ENCODE peak calls at places on chromosome 9, in ten cellular contexts. I is fibroblast of lung, W is IMR-90, E is sigmoid colon, A is tibial artery, N is natural killer cell, O is HFFc6, Z is mesothelial cell of epicardium, V is bronchial epithelial cell, J is mammary epithelial cell. P is an unnamed sample.

GRCh38 chr9:136977223-136978072 is at the start of gene PTGDS:
- DNase-seq in Z (no peak), V (no peak), O (no peak), I (no peak), J (no peak), N (no peak), A (no peak), E (no peak), W (peak), P (no peak)

GRCh38 chr9:133104718-133105460 is 16.2 kb downstream of the RALGDS start:
- DNase-seq in I (no peak), A (peak), O (no peak), N (no peak), J (no peak), E (peak), Z (no peak), W (no peak), V (no peak), P (no peak)

GRCh38 chr9:129682381-129682780 is 16.9 kb downstream of the PRRX2 start:
- DNase-seq in V (no peak), Z (no peak), A (no peak), J (no peak), I (no peak), W (no peak), N (no peak), E (no peak), O (no peak), P (no peak)

GRCh38 chr9:137278061-137278912 is 761 bp downstream of the TOR4A start:
- DNase-seq in W (no peak), A (no peak), V (no peak), I (peak), E (no peak), Z (no peak), J (no peak), O (no peak), N (no peak), P (no peak)

GRCh38 chr9:114902773-114903589 is 27.4 kb downstream of the TNFSF8 start:
- DNase-seq in Z (no peak), E (no peak), J (peak), N (no peak), W (peak), V (peak), I (peak), O (peak), A (no peak), P (no peak)

GRCh38 chr9:134165357-134166315 is 1.3 kb upstream of the RNU6ATAC start:
- DNase-seq in V (peak), A (no peak), J (peak), E (no peak), Z (no peak), I (peak), N (no peak), W (peak), O (peak), P (peak)

GRCh38 chr9:73565026-73565425 is 413.4 kb downstream of the ANXA1 start:
- DNase-seq in V (no peak), A (no peak), W (no peak), E (no peak), Z (no peak), I (peak), J (peak), N (no peak), O (no peak), P (no peak)

GRCh38 chr9:26175264-26175663 is 497.0 kb upstream of the TUSC1 start:
- DNase-seq in N (no peak), J (peak), A (no peak), I (peak), Z (no peak), V (no peak), E (no peak), W (no peak), O (peak), P (no peak)

GRCh38 chr9:123893831-123894460 is 36.0 kb downstream of the DENND1A start:
- DNase-seq in J (no peak), W (peak), A (no peak), O (peak), E (no peak), I (peak), N (no peak), Z (no peak), V (peak), P (no peak)

GRCh38 chr9:127850286-127850830 is 4.1 kb downstream of the ENG start:
- DNase-seq in N (no peak), A (no peak), O (no peak), J (no peak), V (no peak), W (no peak), E (no peak), Z (no peak), I (no peak), P (no peak)

GRCh38 chr9:120927125-120928014 is 774 bp upstream of the TRAF1 start:
- DNase-seq in O (no peak), W (no peak), E (peak), N (no peak), V (no peak), A (no peak), Z (no peak), J (no peak), I (no peak), P (no peak)

GRCh38 chr9:128068656-128069221 is 707 bp downstream of the SLC25A25 start:
- DNase-seq in W (no peak), A (no peak), V (no peak), I (no peak), N (no peak), E (no peak), O (no peak), J (no peak), Z (no peak), P (no peak)

GRCh38 chr9:131214931-131215330 is 61.4 kb downstream of the FAM78A start:
- DNase-seq in V (no peak), E (no peak), N (no peak), O (no peak), W (no peak), A (no peak), I (peak), Z (no peak), J (no peak), P (no peak)

GRCh38 chr9:111843971-111844370 is 49.2 kb upstream of the SHOC1 start:
- DNase-seq in A (no peak), I (no peak), O (no peak), W (no peak), N (no peak), E (no peak), J (peak), V (peak), Z (no peak), P (no peak)

GRCh38 chr9:98808411-98808815 is 943 bp downstream of the GALNT12 start:
- DNase-seq in Z (no peak), I (no peak), W (no peak), V (no peak), A (no peak), O (no peak), E (peak), J (no peak), N (no peak), P (no peak)

GRCh38 chr9:76127637-76128036 is 237.2 kb downstream of the PCSK5 start:
- DNase-seq in N (no peak), V (no peak), J (no peak), A (no peak), E (no peak), O (no peak), I (no peak), W (no peak), Z (no peak), P (no peak)

GRCh38 chr9:101311759-101312420 is 72.9 kb downstream of the BAAT start:
- DNase-seq in O (peak), Z (no peak), J (peak), W (peak), I (peak), N (no peak), V (peak), A (no peak), E (no peak), P (no peak)

GRCh38 chr9:33924978-33925797 is 108.2 kb downstream of the UBE2R2 start:
- DNase-seq in N (no peak), V (peak), O (peak), I (peak), E (no peak), A (peak), J (no peak), Z (no peak), W (peak), P (no peak)

GRCh38 chr9:135282001-135282731 is 194.7 kb downstream of the OLFM1 start:
- DNase-seq in N (no peak), V (peak), W (no peak), Z (no peak), O (no peak), E (peak), J (peak), A (no peak), I (peak), P (no peak)

GRCh38 chr9:3863114-3863528 is 337.3 kb upstream of the RFX3 start:
- DNase-seq in W (peak), E (no peak), A (peak), J (peak), V (peak), Z (no peak), N (no peak), I (peak), O (peak), P (no peak)
- TF ChIP-seq CTCF in W (no peak), E (no peak), A (peak), J (no peak), V (no peak), Z (no peak), N (no peak), I (no peak), O (peak), P (no peak)

DNA sequence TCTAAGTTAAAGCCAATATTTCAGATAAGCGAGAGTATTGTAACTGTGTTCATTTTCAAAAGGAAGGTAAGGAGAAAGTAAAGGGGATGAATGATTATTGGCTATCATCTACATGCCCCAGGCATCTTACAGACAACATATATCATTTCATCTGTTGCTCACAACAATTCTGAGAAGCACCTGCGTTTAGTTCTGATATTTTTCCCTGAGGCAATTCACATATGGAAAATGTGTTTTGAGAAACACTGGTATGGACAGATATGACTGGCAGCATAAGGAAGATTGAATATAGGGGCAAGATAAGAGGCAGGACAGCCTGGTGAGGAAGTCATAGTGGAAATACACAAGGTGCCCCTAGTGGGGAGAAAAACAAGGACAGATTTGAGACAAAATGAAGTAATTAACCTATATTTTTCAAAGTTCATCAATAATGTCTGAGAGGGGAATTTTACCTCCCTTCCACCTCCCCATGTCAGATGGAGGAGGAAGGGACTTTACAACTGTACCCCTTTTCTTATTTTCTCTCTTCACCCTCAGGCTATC is 87.7 kb upstream of the TRIM32 start:
- DNase-seq in N (no peak), Z (no peak), W (no peak), I (no peak), A (no peak), E (no peak), O (no peak), J (no peak), V (no peak), P (no peak)
- TF ChIP-seq CTCF in N (no peak), Z (no peak), W (no peak), I (no peak), A (no peak), E (no peak), O (peak), J (no peak), V (no peak), P (no peak)

GRCh38 chr9:109098221-109098959 is 21.4 kb downstream of the TMEM245 start:
- DNase-seq in I (peak), W (peak), E (no peak), V (peak), Z (no peak), J (peak), O (peak), A (no peak), N (no peak), P (no peak)
- TF ChIP-seq CTCF in I (peak), W (peak), E (no peak), V (no peak), Z (no peak), J (peak), O (peak), A (peak), N (no peak), P (no peak)

GRCh38 chr9:89808076-89808701 is 203.4 kb downstream of the GADD45G start:
- DNase-seq in O (no peak), V (no peak), Z (no peak), W (no peak), N (no peak), A (no peak), E (no peak), J (no peak), I (peak), P (no peak)
- TF ChIP-seq CTCF in O (no peak), V (no peak), Z (no peak), W (no peak), N (no peak), A (no peak), E (no peak), J (no peak), I (no peak), P (no peak)

DNA sequence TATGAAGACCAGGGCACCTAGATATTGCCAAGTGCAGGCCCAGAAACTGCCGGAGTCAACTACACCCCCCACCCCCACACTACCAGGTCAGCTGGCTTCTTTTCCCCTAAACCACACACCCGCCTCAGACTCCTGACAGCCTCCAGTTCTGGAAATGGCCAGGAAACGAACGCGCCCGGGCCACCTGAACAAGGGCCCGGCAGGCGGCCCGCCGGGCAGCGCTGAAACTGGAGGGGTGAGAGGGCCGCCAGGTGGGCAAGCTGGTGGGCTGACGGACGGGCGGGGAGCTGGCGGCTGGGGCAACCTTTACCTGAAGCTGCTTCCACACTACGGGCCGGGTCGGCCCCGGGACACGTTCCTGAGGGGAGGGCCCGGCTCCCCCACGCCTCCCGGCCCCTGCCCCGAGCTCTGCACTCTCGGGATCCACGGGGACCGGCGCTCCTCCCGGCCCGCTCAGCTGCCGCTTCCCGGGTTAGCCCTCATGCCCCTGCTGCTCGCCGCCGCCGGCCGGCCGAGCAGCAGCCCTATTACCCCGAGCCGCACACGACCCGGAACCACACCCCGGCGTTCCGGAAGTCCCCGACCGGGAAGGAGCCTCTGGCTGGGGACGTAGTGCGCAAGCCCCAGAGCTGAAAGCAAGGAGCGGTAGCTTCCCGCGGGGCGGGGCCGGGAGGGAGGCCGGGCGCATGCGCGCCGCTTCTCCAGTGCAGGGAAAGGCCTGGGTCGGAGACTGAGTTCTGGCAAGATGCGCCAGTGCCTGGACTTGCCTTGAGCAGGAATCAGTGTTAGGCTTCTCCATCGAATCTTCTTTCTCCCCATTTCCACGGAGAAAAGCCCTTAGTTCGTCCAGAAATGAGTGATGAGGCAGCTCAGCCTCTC is at the start of gene MAPKAP1:
- DNase-seq in A (peak), N (peak), E (peak), I (peak), O (peak), J (peak), Z (peak), W (peak), V (peak), P (peak)
- TF ChIP-seq CTCF in A (no peak), N (no peak), E (no peak), I (no peak), O (no peak), J (no peak), Z (no peak), W (no peak), V (no peak), P (no peak)

DNA sequence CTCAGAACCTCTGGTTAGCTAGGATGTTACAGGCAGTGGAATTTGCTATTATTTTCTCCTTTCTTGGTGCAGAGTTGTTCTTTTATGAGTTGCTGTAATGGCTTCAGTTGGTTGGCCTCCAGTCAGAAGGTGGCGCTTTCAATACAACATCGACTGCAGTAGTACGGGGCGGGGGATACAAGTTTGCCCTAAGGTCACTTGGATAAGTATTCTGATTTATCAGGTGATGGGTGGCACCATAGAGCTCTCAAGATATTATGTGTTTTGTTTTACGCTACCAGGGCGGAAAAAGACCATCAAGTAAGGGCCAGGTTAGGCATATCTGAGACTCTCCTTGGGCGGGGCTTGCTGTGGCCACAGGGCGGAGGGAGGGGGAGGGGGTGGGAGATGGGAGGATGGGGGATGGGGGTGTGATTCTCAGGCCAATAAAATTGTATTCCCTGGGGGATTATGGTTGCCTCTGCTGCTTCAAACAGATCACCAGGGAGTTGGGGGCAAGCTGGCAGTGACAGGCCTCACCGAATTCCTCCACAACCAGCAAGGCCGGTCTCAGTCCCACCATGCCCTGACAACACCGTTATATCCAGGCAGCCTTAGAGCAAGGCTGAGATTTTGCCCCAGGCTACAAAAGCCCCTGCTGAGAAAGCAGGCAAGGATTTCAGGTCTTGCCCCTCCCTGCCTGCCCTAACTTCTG is 15.9 kb upstream of the RNF38 start:
- DNase-seq in O (no peak), W (no peak), E (no peak), Z (no peak), V (no peak), N (no peak), I (no peak), A (no peak), J (no peak), P (no peak)
- TF ChIP-seq CTCF in O (peak), W (no peak), E (no peak), Z (no peak), V (no peak), N (no peak), I (no peak), A (no peak), J (no peak), P (no peak)

P was measured in activated B cell treated with CpG ODN at 0.5 μM for 24 hours.